ENCODE peak calls at places on chromosomes 16 and 17, in nine cellular contexts. V is psoas muscle, O is EL, R is GOT3, M is T-helper 2 cell, U is GM04503, L is HCEC 1CT, J is T47D, B is IMR-90. K is an unnamed sample.

GRCh38 chr16:14002416-14002815 is 68.7 kb upstream of the MRTFB start:
- DNase-seq in V (no peak), O (peak), R (no peak), M (no peak), U (no peak), L (no peak), J (no peak), B (no peak), K (no peak)

GRCh38 chr17:19016881-19017280 is 12.3 kb upstream of the FAM83G start:
- DNase-seq in V (peak), O (no peak), R (no peak), M (no peak), U (no peak), L (no peak), J (no peak), B (no peak), K (no peak)

GRCh38 chr17:73017653-73018052 is 74.8 kb downstream of the SLC39A11 start:
- DNase-seq in V (no peak), O (peak), R (no peak), M (no peak), U (peak), L (peak), J (no peak), B (peak), K (peak)

GRCh38 chr16:55711959-55712876 is 56.4 kb downstream of the SLC6A2 start:
- DNase-seq in V (peak), O (peak), R (no peak), M (peak), U (no peak), L (peak), J (peak), B (peak), K (peak)

GRCh38 chr16:79970551-79971236 is 370.2 kb upstream of the MAF start:
- DNase-seq in V (peak), O (no peak), R (no peak), M (no peak), U (peak), L (no peak), J (no peak), B (no peak), K (no peak)

GRCh38 chr16:85061566-85061965 is 34.0 kb downstream of the KIAA0513 start:
- DNase-seq in V (no peak), O (no peak), R (no peak), M (no peak), U (no peak), L (no peak), J (no peak), B (no peak), K (no peak)

GRCh38 chr17:6061290-6061689 is 8.9 kb upstream of the WSCD1 start:
- DNase-seq in V (peak), O (peak), R (no peak), M (no peak), U (peak), L (peak), J (no peak), B (peak), K (no peak)

GRCh38 chr17:83099086-83099540 is 19.7 kb downstream of the METRNL start:
- DNase-seq in V (no peak), O (no peak), R (no peak), M (no peak), U (no peak), L (no peak), J (no peak), B (no peak), K (no peak)

GRCh38 chr17:1050996-1051925 is 54.3 kb downstream of the TIMM22 start:
- DNase-seq in V (peak), O (no peak), R (no peak), M (no peak), U (no peak), L (no peak), J (no peak), B (no peak), K (no peak)

GRCh38 chr17:78343433-78344201 is 16.3 kb downstream of the SOCS3 start:
- DNase-seq in V (no peak), O (no peak), R (no peak), M (peak), U (no peak), L (no peak), J (no peak), B (no peak), K (no peak)

GRCh38 chr17:78130439-78131101 is at the start of gene TMC8:
- DNase-seq in V (no peak), O (no peak), R (no peak), M (peak), U (no peak), L (no peak), J (no peak), B (no peak), K (no peak)

GRCh38 chr16:31080035-31080629 is 5.9 kb downstream of the ZNF646 start:
- DNase-seq in V (no peak), O (no peak), R (no peak), M (no peak), U (no peak), L (no peak), J (no peak), B (no peak), K (no peak)

GRCh38 chr16:57204675-57205074 is 18.5 kb downstream of the RSPRY1 start:
- DNase-seq in V (no peak), O (no peak), R (no peak), M (no peak), U (no peak), L (no peak), J (no peak), B (no peak), K (no peak)

GRCh38 chr16:88208112-88208511 is 174.6 kb upstream of the ZNF469 start:
- DNase-seq in V (no peak), O (no peak), R (no peak), M (no peak), U (no peak), L (no peak), J (no peak), B (no peak), K (no peak)

GRCh38 chr17:31488982-31489294 is 97.5 kb downstream of the RAB11FIP4 start:
- DNase-seq in V (no peak), O (no peak), R (no peak), M (no peak), U (no peak), L (no peak), J (peak), B (no peak), K (no peak)

GRCh38 chr17:76415786-76416185 is 31.4 kb downstream of the SPHK1 start:
- DNase-seq in V (no peak), O (no peak), R (no peak), M (no peak), U (no peak), L (no peak), J (no peak), B (no peak), K (no peak)

GRCh38 chr17:31416503-31416923 is 25.0 kb downstream of the RAB11FIP4 start:
- DNase-seq in V (no peak), O (no peak), R (no peak), M (no peak), U (no peak), L (no peak), J (no peak), B (peak), K (no peak)

GRCh38 chr17:56009795-56010715 is 143.2 kb upstream of the ANKFN1 start:
- DNase-seq in V (no peak), O (no peak), R (no peak), M (no peak), U (no peak), L (peak), J (no peak), B (peak), K (no peak)

GRCh38 chr17:47280072-47280811 is 26.6 kb downstream of the ITGB3 start:
- DNase-seq in V (peak), O (peak), R (no peak), M (no peak), U (no peak), L (peak), J (no peak), B (peak), K (peak)

K was measured in kidney glomerular epithelial cell.